ENCODE peak calls at places on chromosomes 5 and 9, in five cellular contexts. R is tibial nerve, H is Karpas-422, M is neural progenitor cell, O is H1. W is an unnamed sample.
A peak's percentile ranks its signal among the peaks of the same experiment; 100 is the strongest.

GRCh38 chr5:112276996-112277395 is 142.1 kb downstream of the EPB41L4A start:
- DNase-seq in R (no peak), H (peak; percentile 68), M (peak; percentile 24), O (no peak), W (no peak)

GRCh38 chr9:87685871-87686519 is 39.9 kb upstream of the CTSL start:
- DNase-seq in R (no peak), H (no peak), M (no peak), O (no peak), W (no peak)

GRCh38 chr5:91434348-91434747 is 51.2 kb upstream of the ARRDC3 start:
- DNase-seq in R (no peak), H (no peak), M (no peak), O (no peak), W (no peak)

GRCh38 chr5:45335978-45336377 is 360.2 kb downstream of the HCN1 start:
- DNase-seq in R (no peak), H (no peak), M (no peak), O (no peak), W (no peak)

GRCh38 chr5:133415906-133416305 is 196.4 kb downstream of the FSTL4 start:
- DNase-seq in R (no peak), H (no peak), M (no peak), O (no peak), W (no peak)

GRCh38 chr5:134453016-134453415 is 41.3 kb upstream of the CDKN2AIPNL start:
- DNase-seq in R (no peak), H (no peak), M (no peak), O (no peak), W (no peak)

GRCh38 chr5:56126487-56127179 is 106.5 kb downstream of the ANKRD55 start:
- DNase-seq in R (no peak), H (no peak), M (no peak), O (no peak), W (no peak)

GRCh38 chr5:16992444-16992843 is 56.4 kb upstream of the MYO10 start:
- DNase-seq in R (no peak), H (no peak), M (no peak), O (no peak), W (no peak)

GRCh38 chr9:21104787-21105186 is 27.0 kb upstream of the IFNB1 start:
- DNase-seq in R (no peak), H (no peak), M (no peak), O (no peak), W (no peak)

GRCh38 chr5:177092178-177093081 is 5.7 kb downstream of the FGFR4 start:
- DNase-seq in R (no peak), H (no peak), M (no peak), O (no peak), W (no peak)

DNA sequence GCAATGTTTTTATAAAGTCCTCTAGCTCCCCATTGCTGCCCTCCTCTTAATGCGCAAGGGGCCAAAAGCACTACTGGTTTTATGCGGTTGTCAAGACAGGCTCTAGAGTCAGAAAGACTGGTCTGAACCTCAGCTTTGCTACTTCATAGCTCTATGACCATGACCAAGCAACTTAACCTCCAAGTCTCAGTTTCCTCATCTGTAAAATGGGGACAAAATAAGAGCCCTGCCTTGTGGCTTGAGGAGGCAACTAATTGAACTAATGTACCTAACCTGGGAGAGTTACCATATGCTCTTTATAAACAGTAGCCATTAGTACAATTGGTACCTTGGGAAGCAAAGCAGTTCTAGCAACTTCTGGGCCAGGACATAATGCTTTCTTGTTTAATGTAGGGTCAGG is 36.5 kb downstream of the ANXA6 start:
- DNase-seq in R (no peak), H (no peak), M (no peak), O (no peak), W (no peak)
- H3K9me3 ChIP-seq in R (no peaks in the 10 kb centered on the region), H (no peaks in the 10 kb centered on the region), M (no peaks in the 10 kb centered on the region), O (no peaks in the 10 kb centered on the region), W (no peaks in the 10 kb centered on the region)

GRCh38 chr5:110075656-110076055 is 385.9 kb downstream of the MAN2A1 start:
- DNase-seq in R (no peak), H (peak; percentile 9), M (no peak), O (no peak), W (no peak)
- H3K9me3 ChIP-seq in R (peaks cover 17% of the 10 kb centered on the region), H (no peaks in the 10 kb centered on the region), M (no peaks in the 10 kb centered on the region), O (peaks cover 4% of the 10 kb centered on the region), W (peaks cover 2% of the 10 kb centered on the region)

DNA sequence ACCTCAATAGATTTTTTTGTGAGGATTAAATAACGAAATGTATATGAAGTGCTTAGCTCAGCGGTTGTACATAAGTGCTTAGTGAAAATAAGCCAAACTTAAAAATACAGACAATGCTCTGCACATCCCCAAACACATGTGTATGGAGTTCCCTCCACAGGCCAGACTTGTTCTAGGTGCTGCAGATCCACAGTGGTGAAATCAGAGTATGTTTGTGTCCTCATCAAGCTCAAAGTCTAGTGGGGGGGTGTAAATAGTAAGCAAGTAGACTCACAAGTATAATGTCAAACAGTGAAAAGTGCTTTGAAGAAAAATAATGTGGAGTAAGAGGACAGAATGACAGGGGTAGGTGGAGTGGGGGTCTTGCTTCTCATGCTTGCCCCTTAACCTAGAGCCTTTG is 157.4 kb upstream of the SPRY4 start:
- DNase-seq in R (no peak), H (no peak), M (no peak), O (no peak), W (no peak)
- H3K9me3 ChIP-seq in R (peaks cover 25% of the 10 kb centered on the region), H (peaks cover 6% of the 10 kb centered on the region), M (no peaks in the 10 kb centered on the region), O (peaks cover 11% of the 10 kb centered on the region), W (no peaks in the 10 kb centered on the region)

GRCh38 chr5:141319699-141320098 is 885 bp downstream of the TAF7 start:
- DNase-seq in R (no peak), H (no peak), M (no peak), O (no peak), W (no peak)

GRCh38 chr5:141319202-141319601 is 1.4 kb downstream of the TAF7 start:
- DNase-seq in R (no peak), H (no peak), M (no peak), O (no peak), W (no peak)

DNA sequence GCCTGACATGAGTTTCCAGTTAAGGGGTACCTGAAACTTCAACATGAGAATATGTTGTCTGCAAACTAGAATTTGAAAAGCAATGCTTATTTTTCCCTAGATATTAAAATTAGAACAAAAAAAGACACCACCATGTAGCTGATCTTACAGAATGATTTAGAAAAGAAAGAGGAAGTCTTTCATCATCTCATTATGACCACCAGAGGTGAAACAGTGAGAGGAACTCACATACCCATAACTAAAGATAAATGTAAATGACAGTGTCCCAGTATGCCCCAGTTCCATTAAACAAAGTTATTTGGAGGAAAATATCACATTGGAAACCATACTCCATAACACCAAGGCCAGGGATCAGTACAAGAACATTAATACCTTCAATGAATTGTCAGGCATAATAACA is 6.9 kb downstream of the TAF7 start:
- DNase-seq in R (no peak), H (no peak), M (no peak), O (no peak), W (no peak)
- H3K9me3 ChIP-seq in R (peaks cover 100% of the 10 kb centered on the region), H (peaks cover 52% of the 10 kb centered on the region), M (peaks cover 14% of the 10 kb centered on the region), O (peaks cover 9% of the 10 kb centered on the region), W (peaks cover 21% of the 10 kb centered on the region)

DNA sequence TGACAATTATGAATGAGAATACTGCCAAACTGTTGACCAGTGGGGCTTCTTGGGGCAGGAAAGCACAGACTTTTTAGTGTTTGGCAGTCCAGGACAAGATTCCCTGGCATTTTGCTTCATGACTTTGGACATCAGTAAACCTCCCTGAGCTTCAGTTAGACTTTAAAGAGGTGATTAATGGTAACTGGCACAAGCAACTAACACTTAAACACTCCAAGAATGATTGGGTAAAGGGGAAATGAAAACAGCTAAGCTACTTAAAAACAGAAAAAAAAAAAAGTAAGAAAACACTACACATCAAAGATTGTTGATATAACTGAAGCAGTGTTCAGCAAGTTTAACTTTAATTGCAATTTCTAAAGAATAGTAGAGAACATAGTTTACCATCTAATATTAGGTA is 13.4 kb downstream of the PAIP1 start:
- DNase-seq in R (no peak), H (no peak), M (no peak), O (no peak), W (no peak)
- H3K9me3 ChIP-seq in R (no peaks in the 10 kb centered on the region), H (no peaks in the 10 kb centered on the region), M (no peaks in the 10 kb centered on the region), O (no peaks in the 10 kb centered on the region), W (no peaks in the 10 kb centered on the region)

DNA sequence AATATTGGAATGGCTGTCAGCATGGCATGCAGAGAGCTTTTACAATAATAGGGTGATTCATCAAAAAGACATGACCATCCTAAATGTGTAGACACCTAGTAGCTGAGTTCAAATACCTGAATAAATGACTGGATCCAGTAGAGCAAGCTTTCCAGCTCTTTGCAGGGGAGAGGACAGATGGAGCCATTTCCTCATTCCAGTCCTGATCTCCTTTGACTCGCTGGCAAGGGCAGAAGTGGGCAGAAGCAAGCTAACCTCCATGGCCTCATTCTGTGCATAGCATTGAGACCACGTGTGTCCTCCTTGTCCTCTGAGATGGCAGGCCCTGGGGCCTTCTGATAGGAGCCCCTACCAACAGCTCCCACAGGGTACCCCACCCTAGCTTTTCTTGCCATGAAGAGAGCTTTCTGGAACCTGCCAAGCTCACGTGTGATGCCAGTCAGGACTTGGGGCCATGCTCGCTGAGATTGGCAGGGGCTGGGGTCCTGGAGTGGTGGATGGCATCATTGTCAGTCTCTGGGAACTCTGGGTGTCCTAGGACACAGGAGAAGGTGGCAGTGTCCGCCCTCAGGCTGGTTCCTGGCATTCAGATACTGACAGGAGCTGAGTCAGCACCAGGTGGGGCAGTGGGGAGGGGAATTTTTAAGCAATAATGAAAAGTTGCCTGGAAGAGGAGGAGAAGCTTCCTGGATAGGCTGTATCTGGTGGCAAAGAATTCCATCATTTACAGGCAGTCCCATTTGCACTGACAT is 33.6 kb downstream of the WWC1 start:
- DNase-seq in R (no peak), H (no peak), M (no peak), O (no peak), W (no peak)
- H3K9me3 ChIP-seq in R (no peaks in the 10 kb centered on the region), H (no peaks in the 10 kb centered on the region), M (no peaks in the 10 kb centered on the region), O (no peaks in the 10 kb centered on the region), W (no peaks in the 10 kb centered on the region)

DNA sequence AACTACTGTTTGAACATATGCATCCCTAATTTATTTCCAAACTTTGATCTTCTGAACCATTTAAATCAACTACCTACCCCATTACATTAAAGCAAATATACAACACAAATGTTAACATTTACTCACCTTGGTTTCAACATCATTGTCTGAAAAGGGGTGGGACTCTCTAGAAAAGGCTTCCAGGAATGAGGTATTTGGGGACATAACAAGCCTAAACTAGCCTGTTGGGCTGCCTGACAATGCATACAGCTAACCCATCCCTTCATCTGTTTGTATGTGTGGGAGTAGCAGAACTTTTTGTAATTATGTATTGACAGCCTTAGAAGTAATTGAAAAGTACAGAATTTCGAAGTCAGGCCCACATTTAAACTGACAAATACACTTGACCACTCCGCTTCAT is 2225.9 kb upstream of the C9orf72 start:
- DNase-seq in R (no peak), H (no peak), M (no peak), O (no peak), W (no peak)
- H3K9me3 ChIP-seq in R (no peaks in the 10 kb centered on the region), H (peaks cover 25% of the 10 kb centered on the region), M (no peaks in the 10 kb centered on the region), O (no peaks in the 10 kb centered on the region), W (no peaks in the 10 kb centered on the region)

DNA sequence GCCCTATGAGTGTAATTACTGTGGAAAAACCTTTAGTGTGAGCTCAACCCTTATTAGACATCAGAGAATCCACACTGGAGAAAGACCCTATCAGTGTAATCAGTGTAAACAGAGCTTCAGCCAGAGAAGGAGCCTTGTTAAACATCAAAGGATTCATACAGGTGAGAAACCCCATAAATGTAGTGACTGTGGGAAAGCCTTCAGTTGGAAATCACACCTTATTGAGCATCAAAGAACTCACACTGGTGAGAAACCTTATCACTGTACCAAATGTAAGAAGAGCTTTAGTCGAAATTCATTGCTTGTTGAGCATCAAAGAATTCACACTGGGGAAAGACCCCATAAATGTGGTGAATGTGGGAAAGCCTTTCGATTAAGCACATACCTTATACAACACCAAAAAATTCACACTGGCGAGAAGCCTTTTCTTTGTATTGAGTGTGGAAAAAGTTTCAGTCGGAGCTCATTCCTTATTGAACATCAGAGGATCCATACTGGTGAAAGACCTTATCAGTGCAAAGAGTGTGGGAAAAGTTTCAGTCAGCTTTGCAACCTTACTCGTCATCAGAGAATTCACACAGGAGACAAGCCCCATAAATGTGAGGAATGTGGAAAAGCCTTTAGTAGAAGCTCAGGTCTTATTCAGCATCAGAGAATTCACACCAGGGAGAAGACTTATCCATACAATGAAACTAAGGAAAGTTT is 9.9 kb downstream of the ZNF189 start:
- DNase-seq in R (no peak), H (no peak), M (no peak), O (no peak), W (no peak)
- H3K9me3 ChIP-seq in R (peaks cover 99% of the 10 kb centered on the region), H (peaks cover 62% of the 10 kb centered on the region), M (peaks cover 53% of the 10 kb centered on the region), O (peaks cover 49% of the 10 kb centered on the region), W (peaks cover 48% of the 10 kb centered on the region)